ENCODE peak calls at places on chromosomes 2 and 18, in four cellular contexts. F is K562, V is H1, A is HCT116. U is an unnamed sample.

GRCh38 chr2:160433466-160434172 is 60.0 kb downstream of the RBMS1 start:
- DNase-seq in F (no peak), A (no peak), V (no peak), U (no peak)

GRCh38 chr2:75208738-75209137 is 9.4 kb upstream of the TACR1 start:
- DNase-seq in V (no peak), A (no peak), F (no peak), U (peak; percentile 24)

GRCh38 chr2:182666674-182667320 is 49.3 kb upstream of the DNAJC10 start:
- DNase-seq in F (peak; percentile 27), A (peak; percentile 18), V (no peak), U (no peak)

GRCh38 chr2:119283873-119284331 is 60.3 kb downstream of the STEAP3 start:
- DNase-seq in A (no peak), V (no peak), F (no peak), U (peak; percentile 79)

GRCh38 chr2:186503827-186504606 is 18.0 kb downstream of the ZC3H15 start:
- DNase-seq in F (no peak), V (no peak), A (no peak), U (no peak)

GRCh38 chr2:177174456-177174855 is 38.1 kb upstream of the HNRNPA3 start:
- DNase-seq in F (no peak), V (no peak), A (no peak), U (no peak)

GRCh38 chr2:168244318-168244717 is 3.1 kb downstream of the STK39 start:
- DNase-seq in F (no peak), A (no peak), V (no peak), U (no peak)

GRCh38 chr2:174949988-174950687 is 55.0 kb downstream of the CHN1 start:
- DNase-seq in F (no peak), V (no peak), A (no peak), U (no peak)

GRCh38 chr18:2108581-2108980 is 462.7 kb downstream of the METTL4 start:
- DNase-seq in F (no peak), V (no peak), A (no peak), U (no peak)

GRCh38 chr18:75376004-75376403 is 51.5 kb downstream of the SMIM21 start:
- DNase-seq in F (no peak), A (no peak), V (no peak), U (no peak)

GRCh38 chr18:10928971-10929373 is 220.4 kb downstream of the PIEZO2 start:
- DNase-seq in V (no peak), F (no peak), A (no peak), U (no peak)

GRCh38 chr2:99801304-99801909 is 311.6 kb upstream of the REV1 start:
- DNase-seq in V (no peak), A (no peak), F (no peak), U (no peak)

GRCh38 chr18:51154664-51155063 is 42.8 kb downstream of the MEX3C start:
- DNase-seq in V (no peak), F (no peak), A (no peak), U (no peak)

GRCh38 chr2:42095923-42096408 is 48.1 kb downstream of the PKDCC start:
- DNase-seq in A (peak; percentile 48), F (peak; percentile 40), V (no peak), U (peak; percentile 80)

GRCh38 chr2:27442282-27442980 is at the start of gene KRTCAP3:
- DNase-seq in F (peak; percentile 41), V (peak; percentile 53), A (peak; percentile 42), U (no peak)

GRCh38 chr2:54673501-54673998 is 49.9 kb upstream of the EML6 start:
- DNase-seq in V (no peak), A (no peak), F (no peak), U (no peak)

GRCh38 chr2:59425292-59425691 is 1128.2 kb downstream of the BCL11A start:
- DNase-seq in V (no peak), F (no peak), A (no peak), U (no peak)

GRCh38 chr18:76801567-76802505 is 20.5 kb upstream of the ZNF236 start:
- DNase-seq in A (no peak), V (no peak), F (peak; percentile 73), U (peak; percentile 62)
- TF ChIP-seq JUND in A (no peak), V (no peak), F (no peak), U (no peak)

GRCh38 chr2:38104598-38104997 is 28.6 kb upstream of the CYP1B1 start:
- DNase-seq in F (no peak), V (no peak), A (no peak), U (no peak)

GRCh38 chr2:38107738-38108410 is 31.9 kb upstream of the CYP1B1 start:
- DNase-seq in V (no peak), A (no peak), F (no peak), U (no peak)

GRCh38 chr2:38106420-38107182 is 30.6 kb upstream of the CYP1B1 start:
- DNase-seq in F (no peak), A (no peak), V (no peak), U (no peak)

GRCh38 chr2:38108907-38109731 is 33.2 kb upstream of the CYP1B1 start:
- DNase-seq in V (no peak), F (no peak), A (no peak), U (no peak)

DNA sequence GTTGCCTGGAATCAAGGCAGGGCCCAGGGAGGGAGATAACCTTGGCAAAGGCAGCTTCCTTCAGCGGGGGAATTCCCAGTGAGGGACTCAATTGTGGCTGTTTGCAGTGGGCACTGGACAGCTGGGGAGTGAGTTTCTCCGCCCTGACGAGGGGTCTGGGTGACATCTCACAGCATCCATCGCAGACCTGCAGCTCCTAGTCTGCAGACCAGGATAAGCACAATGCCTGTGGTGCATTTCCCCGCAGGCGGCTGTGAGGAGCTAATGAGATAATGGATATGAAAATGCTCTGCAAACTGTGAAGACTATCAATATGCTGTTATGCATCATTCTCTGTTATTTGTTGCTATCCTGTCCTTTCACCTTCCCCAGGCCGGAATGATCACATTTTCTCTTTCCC is 30.0 kb upstream of the CYP1B1 start:
- DNase-seq in F (no peak), A (no peak), V (no peak), U (no peak)
- TF ChIP-seq JUND in F (no peak), A (no peak), V (no peak), U (no peak)

GRCh38 chr18:58631301-58631700 is 2.4 kb upstream of the ALPK2 start:
- DNase-seq in F (no peak), V (no peak), A (no peak), U (no peak)

GRCh38 chr18:58630071-58630470 is 1.2 kb upstream of the ALPK2 start:
- DNase-seq in A (no peak), F (no peak), V (no peak), U (no peak)

GRCh38 chr18:58624011-58624410 is 4.9 kb downstream of the ALPK2 start:
- DNase-seq in V (no peak), F (no peak), A (no peak), U (no peak)

GRCh38 chr18:58625839-58626238 is 3.1 kb downstream of the ALPK2 start:
- DNase-seq in A (no peak), F (no peak), V (no peak), U (no peak)
- TF ChIP-seq JUND in A (no peak), F (no peak), V (no peak), U (no peak)

GRCh38 chr2:215930505-215931233 is 82.7 kb downstream of the MREG start:
- DNase-seq in A (no peak), F (no peak), V (no peak), U (peak; percentile 73)
- TF ChIP-seq JUND in A (no peak), F (no peak), V (no peak), U (peak; percentile 65)

GRCh38 chr2:193989645-193990044 is 1667.4 kb upstream of the SLC39A10 start:
- DNase-seq in A (no peak), V (no peak), F (no peak), U (no peak)
- TF ChIP-seq JUND in A (no peak), V (no peak), F (no peak), U (no peak)

GRCh38 chr18:63974991-63975390 is 5.1 kb downstream of the SERPINB8 start:
- DNase-seq in V (no peak), A (peak; percentile 21), F (no peak), U (peak; percentile 58)
- TF ChIP-seq JUND in V (no peak), A (no peak), F (no peak), U (no peak)

DNA sequence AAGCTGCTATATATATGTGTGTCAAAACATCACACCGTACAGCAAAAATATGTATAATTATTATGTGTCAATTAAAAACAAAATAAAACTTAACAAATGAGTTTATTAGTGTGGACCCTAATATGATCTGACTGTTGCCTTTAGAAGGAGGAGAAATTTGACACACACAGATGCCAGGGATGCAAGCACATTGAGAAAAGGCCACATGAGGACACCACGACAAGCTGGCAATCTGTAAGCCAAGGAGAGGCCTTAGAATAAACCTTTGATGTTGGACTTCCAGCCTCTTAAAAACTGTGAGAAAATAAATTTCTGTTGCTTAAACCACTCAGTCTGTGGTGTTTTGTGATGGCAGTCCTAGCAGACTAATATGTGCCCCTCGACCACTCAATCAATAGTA is 214.7 kb downstream of the KCNS3 start:
- DNase-seq in V (no peak), A (no peak), F (no peak), U (no peak)
- TF ChIP-seq JUND in V (no peak), A (no peak), F (no peak), U (no peak)

DNA sequence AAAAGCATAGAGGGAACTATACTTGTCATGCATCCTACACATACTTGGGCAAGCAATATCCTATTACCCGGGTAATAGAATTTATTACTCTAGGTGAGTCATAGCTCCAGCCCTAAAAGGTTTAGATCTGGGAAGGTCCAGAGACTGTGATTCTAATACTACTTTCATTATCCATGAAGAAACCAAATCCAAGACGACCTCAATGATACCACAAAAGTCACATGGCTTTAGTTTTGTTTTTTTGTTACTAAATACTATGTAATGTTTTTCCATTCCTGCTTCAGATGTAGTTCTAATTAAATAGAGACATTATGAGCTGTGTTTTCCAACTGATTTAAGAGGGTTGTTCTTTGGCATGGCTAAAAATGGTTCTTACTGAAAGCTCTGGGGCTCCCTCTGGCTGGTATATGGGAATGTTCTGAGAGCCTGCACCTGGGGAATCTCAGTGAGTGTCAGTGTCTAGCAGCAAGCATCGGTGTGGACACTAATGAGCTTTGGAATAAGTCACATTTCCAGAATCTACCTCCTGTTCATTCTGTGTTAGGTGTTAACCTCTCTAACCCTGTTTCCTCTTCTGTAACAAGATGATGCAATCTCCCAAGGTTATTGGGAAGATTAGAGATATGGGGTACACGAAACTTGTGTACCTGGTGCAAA is 20.5 kb upstream of the IL1RL2 start:
- DNase-seq in F (peak; percentile 25), V (no peak), A (no peak), U (no peak)
- TF ChIP-seq JUND in F (no peak), V (no peak), A (no peak), U (no peak)